ENCODE peak calls at places on chromosome 1, in six cellular contexts. Y, B, F, C, H and E are unnamed samples.

GRCh38 chr1:35220976-35221375 is 28.0 kb upstream of the SFPQ start:
- DNase-seq in Y (no peak), B (no peak), F (no peak), C (no peak), H (peak), E (peak)

GRCh38 chr1:155075535-155075934 is 3.1 kb upstream of the EFNA3 start:
- DNase-seq in Y (no peak), B (no peak), F (no peak), C (no peak), H (no peak), E (no peak)

GRCh38 chr1:205255941-205256780 is 28.4 kb downstream of the TMCC2 start:
- DNase-seq in Y (peak), B (peak), F (peak), C (peak), H (peak), E (peak)

GRCh38 chr1:107842241-107842640 is 122.7 kb downstream of the VAV3 start:
- DNase-seq in Y (no peak), B (no peak), F (no peak), C (no peak), H (no peak), E (peak)

GRCh38 chr1:179955318-179955638 is 668 bp downstream of the CEP350 start:
- DNase-seq in Y (peak), B (no peak), F (peak), C (no peak), H (peak), E (peak)

GRCh38 chr1:103267271-103267670 is 158.9 kb upstream of the COL11A1 start:
- DNase-seq in Y (no peak), B (no peak), F (no peak), C (no peak), H (no peak), E (no peak)

GRCh38 chr1:97870574-97870973 is 50.3 kb downstream of the DPYD start:
- DNase-seq in Y (peak), B (no peak), F (no peak), C (no peak), H (no peak), E (no peak)

GRCh38 chr1:110067957-110068645 is 2.4 kb downstream of the ALX3 start:
- DNase-seq in Y (no peak), B (no peak), F (no peak), C (no peak), H (peak), E (no peak)

GRCh38 chr1:9014475-9015375 is 11.5 kb downstream of the SLC2A7 start:
- DNase-seq in Y (no peak), B (no peak), F (no peak), C (no peak), H (no peak), E (no peak)